ENCODE peak calls at places on chromosome 21, in five cellular contexts. D is CD4-positive, CD25-positive, alpha-beta regulatory T cell; N is psoas muscle; L is sigmoid colon; U is GM23338. R is an unnamed sample.

GRCh38 chr21:37767984-37768383 is 148.3 kb downstream of the KCNJ6 start:
- DNase-seq in D (no peak), N (no peak), L (no peak), U (no peak), R (no peak)

GRCh38 chr21:18147678-18148077 is 97.0 kb upstream of the CHODL start:
- DNase-seq in D (no peak), N (no peak), L (no peak), U (no peak), R (no peak)

GRCh38 chr21:17576080-17576835 is 36.4 kb downstream of the BTG3 start:
- DNase-seq in D (no peak), N (no peak), L (no peak), U (no peak), R (no peak)

GRCh38 chr21:43012596-43012995 is 38.2 kb downstream of the PKNOX1 start:
- DNase-seq in D (no peak), N (no peak), L (no peak), U (no peak), R (no peak)

GRCh38 chr21:39727401-39728120 is 17.4 kb upstream of the IGSF5 start:
- DNase-seq in D (no peak), N (no peak), L (no peak), U (no peak), R (no peak)

GRCh38 chr21:42258150-42258884 is 39.4 kb downstream of the ABCG1 start:
- DNase-seq in D (peak; percentile 69), N (peak; percentile 86), L (peak; percentile 82), U (peak; percentile 81), R (peak; percentile 82)

GRCh38 chr21:27807596-27807995 is 840.7 kb upstream of the ADAMTS5 start:
- DNase-seq in D (no peak), N (no peak), L (no peak), U (no peak), R (no peak)

GRCh38 chr21:43829575-43830119 is 35.4 kb upstream of the AGPAT3 start:
- DNase-seq in D (no peak), N (no peak), L (no peak), U (peak; percentile 41), R (no peak)

GRCh38 chr21:25862596-25862995 is 127.8 kb downstream of the GABPA start:
- DNase-seq in D (no peak), N (no peak), L (no peak), U (peak; percentile 69), R (no peak)

GRCh38 chr21:15468368-15468767 is 261.4 kb upstream of the USP25 start:
- DNase-seq in D (no peak), N (no peak), L (no peak), U (no peak), R (no peak)

GRCh38 chr21:42674351-42674940 is 21.0 kb downstream of the PDE9A start:
- DNase-seq in D (no peak), N (peak; percentile 71), L (peak; percentile 95), U (peak; percentile 72), R (no peak)

GRCh38 chr21:38531610-38532009 is 33.3 kb upstream of the ERG start:
- DNase-seq in D (no peak), N (no peak), L (peak; percentile 68), U (no peak), R (no peak)

GRCh38 chr21:37712204-37712934 is 203.9 kb downstream of the KCNJ6 start:
- DNase-seq in D (no peak), N (peak; percentile 65), L (no peak), U (peak; percentile 88), R (peak; percentile 81)

GRCh38 chr21:41740604-41741252 is 26.1 kb downstream of the RIPK4 start:
- DNase-seq in D (no peak), N (peak; percentile 32), L (no peak), U (no peak), R (peak; percentile 41)

GRCh38 chr21:25375675-25376074 is 231.6 kb downstream of the MRPL39 start:
- DNase-seq in D (no peak), N (no peak), L (no peak), U (no peak), R (no peak)

GRCh38 chr21:38797470-38797869 is 8.3 kb upstream of the ETS2 start:
- DNase-seq in D (no peak), N (no peak), L (no peak), U (no peak), R (peak; percentile 35)

GRCh38 chr21:14273736-14274538 is 58.0 kb downstream of the RBM11 start:
- DNase-seq in D (no peak), N (peak; percentile 70), L (no peak), U (peak; percentile 72), R (peak; percentile 97)

GRCh38 chr21:14923468-14923867 is 141.3 kb downstream of the NRIP1 start:
- DNase-seq in D (no peak), N (no peak), L (no peak), U (no peak), R (no peak)

GRCh38 chr21:42632771-42633690 is 20.4 kb upstream of the PDE9A start:
- DNase-seq in D (no peak), N (no peak), L (peak; percentile 53), U (no peak), R (peak; percentile 16)

GRCh38 chr21:37912616-37913015 is 3.6 kb downstream of the KCNJ6 start:
- DNase-seq in D (no peak), N (no peak), L (no peak), U (no peak), R (no peak)

GRCh38 chr21:26098758-26099157 is 71.8 kb downstream of the APP start:
- DNase-seq in D (no peak), N (no peak), L (no peak), U (peak; percentile 57), R (no peak)

GRCh38 chr21:44971672-44971995 is 31.8 kb downstream of the SLX9 start:
- DNase-seq in D (no peak), N (no peak), L (peak; percentile 59), U (no peak), R (no peak)
- H3K4me1 ChIP-seq in D (peaks cover 30% of the 10 kb centered on the region), N (peaks cover 6% of the 10 kb centered on the region), L (no peaks in the 10 kb centered on the region), U (no peaks in the 10 kb centered on the region), R (no peaks in the 10 kb centered on the region)

GRCh38 chr21:45986316-45987051 is 4.9 kb downstream of the COL6A1 start:
- DNase-seq in D (no peak), N (peak; percentile 43), L (peak; percentile 64), U (no peak), R (no peak)

GRCh38 chr21:45983981-45984551 is 2.5 kb downstream of the COL6A1 start:
- DNase-seq in D (no peak), N (peak; percentile 85), L (peak; percentile 92), U (no peak), R (peak; percentile 63)

GRCh38 chr21:45985471-45986315 is 4.1 kb downstream of the COL6A1 start:
- DNase-seq in D (no peak), N (peak; percentile 33), L (peak; percentile 74), U (no peak), R (no peak)

GRCh38 chr21:45982758-45983731 is 1.5 kb downstream of the COL6A1 start:
- DNase-seq in D (no peak), N (peak; percentile 52), L (peak; percentile 76), U (no peak), R (peak; percentile 31)

DNA sequence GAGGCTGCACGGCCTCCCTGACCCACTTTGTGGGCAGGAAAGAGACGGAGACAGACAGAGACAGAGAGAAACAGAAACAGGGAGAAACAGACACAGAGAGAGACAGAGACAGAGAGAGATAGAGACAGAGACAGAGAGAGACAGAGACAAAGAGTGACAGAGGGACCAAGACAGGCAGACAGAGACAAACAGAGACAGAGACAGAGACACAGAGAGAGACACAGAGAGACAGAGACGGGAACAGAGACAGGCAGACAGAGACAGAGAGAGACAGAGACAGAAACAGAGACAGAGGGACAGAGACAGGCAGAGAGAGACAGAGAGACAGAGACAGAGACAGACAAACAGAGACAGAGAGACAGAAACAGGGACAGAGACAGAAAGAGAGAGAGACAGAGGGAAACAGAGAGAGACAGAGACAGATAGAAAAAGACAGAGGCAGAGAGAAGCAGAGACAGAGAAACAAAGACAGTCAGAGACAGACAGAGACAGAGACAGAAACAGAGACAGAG is 3.1 kb downstream of the COL6A1 start:
- DNase-seq in D (no peak), N (no peak), L (no peak), U (no peak), R (no peak)
- H3K4me1 ChIP-seq in D (peaks cover 17% of the 10 kb centered on the region), N (no peaks in the 10 kb centered on the region), L (no peaks in the 10 kb centered on the region), U (peaks cover 3% of the 10 kb centered on the region), R (peaks cover 11% of the 10 kb centered on the region)

GRCh38 chr21:33688343-33688742 is 46.0 kb downstream of the ITSN1 start:
- DNase-seq in D (no peak), N (no peak), L (no peak), U (no peak), R (no peak)
- H3K4me1 ChIP-seq in D (no peaks in the 10 kb centered on the region), N (peaks cover 48% of the 10 kb centered on the region), L (no peaks in the 10 kb centered on the region), U (peaks cover 57% of the 10 kb centered on the region), R (no peaks in the 10 kb centered on the region)

DNA sequence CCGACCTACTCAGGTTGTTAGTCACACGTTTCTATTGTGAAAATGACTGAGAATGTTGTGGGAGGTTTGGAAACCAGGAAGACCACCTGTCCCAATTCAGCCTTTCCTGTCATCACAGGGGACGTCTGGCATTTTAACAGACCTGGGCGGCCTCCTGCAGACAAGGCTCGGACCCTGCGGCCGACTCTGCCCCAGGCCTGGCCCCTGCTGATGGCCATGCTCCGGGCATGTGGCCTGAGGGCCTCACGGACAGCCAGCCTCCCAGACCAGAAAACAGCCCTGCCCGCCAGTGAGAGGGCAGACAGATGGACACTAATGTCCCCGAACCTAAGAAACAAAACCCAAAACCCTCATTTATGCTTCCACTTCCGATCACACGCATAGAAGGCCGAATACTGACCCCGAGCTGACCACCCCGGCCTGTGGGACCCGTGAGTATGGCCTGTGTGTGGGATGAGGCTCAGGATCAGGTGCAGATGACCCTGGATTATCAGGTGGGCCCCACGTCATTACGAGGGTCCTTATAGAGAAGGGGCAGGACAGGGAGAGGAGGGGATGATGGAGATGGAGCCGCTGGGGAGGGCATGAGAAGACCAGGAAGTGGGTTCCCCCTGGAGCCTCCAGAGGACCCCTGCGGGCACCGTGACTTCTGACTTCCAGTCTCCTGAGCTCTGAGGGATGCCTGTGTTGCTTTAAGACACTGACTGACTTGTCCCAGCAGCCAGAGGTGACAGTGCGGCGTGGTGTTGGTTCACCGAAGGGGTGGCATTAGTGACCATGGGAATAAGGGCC is 9.6 kb downstream of the COL18A1 start:
- DNase-seq in D (no peak), N (peak; percentile 49), L (peak; percentile 48), U (no peak), R (peak; percentile 22)
- H3K4me1 ChIP-seq in D (no peaks in the 10 kb centered on the region), N (peaks cover 11% of the 10 kb centered on the region), L (no peaks in the 10 kb centered on the region), U (peaks cover 57% of the 10 kb centered on the region), R (no peaks in the 10 kb centered on the region)

DNA sequence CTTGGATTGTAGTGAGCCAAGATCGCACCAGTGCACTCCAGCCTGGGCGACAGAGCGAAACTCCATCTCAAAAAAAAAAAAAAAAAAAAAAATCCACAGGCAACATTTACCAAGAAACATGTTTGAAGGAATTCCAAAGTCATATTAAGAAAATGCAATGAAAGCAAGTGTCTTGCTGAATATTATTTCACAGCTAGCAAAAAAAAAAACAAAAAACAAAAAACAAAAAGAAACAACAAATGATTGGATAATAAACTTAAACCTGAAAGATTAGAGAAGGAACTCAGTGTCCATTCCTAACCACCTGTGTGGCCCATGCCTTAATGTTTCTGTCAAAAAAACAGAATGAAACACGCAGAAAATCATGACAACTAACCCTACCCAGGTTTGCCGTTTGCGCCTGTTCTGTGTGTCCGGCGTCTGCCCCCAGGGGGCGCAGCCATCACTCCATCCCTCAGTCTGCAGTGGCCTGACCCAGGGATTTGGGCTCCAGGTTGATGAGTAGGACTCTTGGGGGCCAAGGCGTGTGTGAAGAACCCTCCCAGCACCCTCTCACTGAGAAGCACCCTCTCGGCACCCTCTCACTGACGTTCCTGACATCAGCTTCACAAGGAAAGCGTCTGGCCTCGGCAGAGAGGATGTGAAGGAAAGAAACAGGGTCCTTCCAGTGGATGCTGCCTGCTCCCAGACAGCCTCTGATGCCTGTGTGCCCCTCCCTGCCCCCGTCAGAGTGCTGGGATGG is 19.2 kb upstream of the PTTG1IP start:
- DNase-seq in D (peak; percentile 60), N (peak; percentile 80), L (no peak), U (peak; percentile 81), R (peak; percentile 84)
- H3K4me1 ChIP-seq in D (peaks cover 2% of the 10 kb centered on the region), N (no peaks in the 10 kb centered on the region), L (no peaks in the 10 kb centered on the region), U (no peaks in the 10 kb centered on the region), R (peaks cover 8% of the 10 kb centered on the region)

GRCh38 chr21:34788879-34789278 is 120.1 kb downstream of the CLIC6 start:
- DNase-seq in D (no peak), N (no peak), L (no peak), U (no peak), R (no peak)
- H3K4me1 ChIP-seq in D (no peaks in the 10 kb centered on the region), N (no peaks in the 10 kb centered on the region), L (no peaks in the 10 kb centered on the region), U (no peaks in the 10 kb centered on the region), R (no peaks in the 10 kb centered on the region)

R was measured in mucosa of descending colon.